ENCODE peak calls at places on chromosomes 1 and 21, in nine cellular contexts. R, H, V, J, Y, I, K, T and L are unnamed samples. For H3K27me3 and H3K9me3, the result is how much of the 10 kb centered on the place peaks cover.

GRCh38 chr21:33437140-33437539 is 33.9 kb downstream of the IFNGR2 start:
- DNase-seq in Y (no peak), T (no peak), R (no peak), V (no peak), K (no peak), J (no peak), H (no peak), I (no peak), L (no peak)

GRCh38 chr1:226754097-226754496 is 15.0 kb upstream of the ITPKB start:
- DNase-seq in R (no peak), Y (no peak), V (no peak), T (no peak), K (no peak), J (no peak), I (no peak), H (no peak), L (no peak)

GRCh38 chr1:7885513-7886298 is 32.8 kb upstream of the UTS2 start:
- DNase-seq in K (peak), R (no peak), Y (no peak), V (peak), T (no peak), J (no peak), I (peak), H (no peak), L (no peak)

GRCh38 chr1:171636141-171636540 is 14.1 kb downstream of the MYOCOS start:
- DNase-seq in J (no peak), K (no peak), H (no peak), R (no peak), V (no peak), I (no peak), T (peak), Y (no peak), L (no peak)

GRCh38 chr1:1540015-1540816 is at the start of gene TMEM240:
- DNase-seq in Y (peak), V (peak), J (peak), K (peak), I (peak), R (peak), H (no peak), T (peak), L (peak)

GRCh38 chr1:36134805-36135339 is 9.8 kb upstream of the COL8A2 start:
- DNase-seq in I (peak), T (peak), K (peak), R (peak), V (no peak), J (peak), Y (peak), H (no peak), L (no peak)

GRCh38 chr1:71565267-71565666 is 484.4 kb upstream of the ZRANB2 start:
- DNase-seq in R (no peak), T (no peak), K (no peak), H (no peak), I (no peak), J (no peak), Y (peak), V (peak), L (no peak)

GRCh38 chr1:151135433-151136385 is 10.7 kb downstream of the SEMA6C start:
- DNase-seq in H (no peak), V (no peak), T (no peak), J (peak), Y (no peak), R (no peak), K (no peak), I (no peak), L (no peak)

GRCh38 chr1:234960722-234961467 is 167.7 kb downstream of the TOMM20 start:
- DNase-seq in Y (no peak), I (no peak), T (no peak), H (peak), K (no peak), V (no peak), J (no peak), R (no peak), L (no peak)

GRCh38 chr1:175166746-175167145 is 25.8 kb downstream of the KIAA0040 start:
- DNase-seq in I (no peak), R (no peak), Y (no peak), T (no peak), K (no peak), V (no peak), H (no peak), J (no peak), L (no peak)

GRCh38 chr1:107795471-107795870 is 169.5 kb downstream of the VAV3 start:
- DNase-seq in H (no peak), Y (no peak), T (no peak), R (no peak), K (no peak), V (no peak), J (no peak), I (no peak), L (no peak)

GRCh38 chr1:42806593-42806992 is 10.3 kb upstream of the ERMAP start:
- DNase-seq in H (no peak), K (no peak), Y (no peak), V (no peak), T (no peak), R (no peak), I (no peak), J (no peak), L (no peak)

GRCh38 chr21:28148400-28149064 is 844.1 kb downstream of the LTN1 start:
- DNase-seq in H (no peak), R (no peak), V (no peak), K (no peak), I (no peak), Y (peak), T (no peak), J (no peak), L (no peak)

GRCh38 chr1:245788269-245788668 is 633.5 kb downstream of the KIF26B start:
- DNase-seq in J (no peak), K (peak), V (no peak), H (no peak), R (no peak), T (no peak), I (no peak), Y (peak), L (no peak)

GRCh38 chr1:43552813-43553212 is 22.1 kb downstream of the PTPRF start:
- DNase-seq in J (no peak), Y (peak), K (peak), I (no peak), T (no peak), R (no peak), H (no peak), V (no peak), L (no peak)

GRCh38 chr1:169368406-169368769 is 393 bp downstream of the BLZF1 start:
- DNase-seq in J (peak), V (no peak), I (no peak), Y (no peak), H (no peak), R (no peak), K (no peak), T (peak), L (no peak)

GRCh38 chr1:2404142-2404889 is 8.0 kb downstream of the PEX10 start:
- DNase-seq in Y (peak), T (no peak), R (no peak), V (no peak), J (no peak), H (no peak), K (no peak), I (no peak), L (no peak)

GRCh38 chr21:14620152-14620551 is 74.0 kb upstream of the SAMSN1 start:
- DNase-seq in R (no peak), T (no peak), J (no peak), Y (no peak), H (no peak), V (no peak), I (no peak), K (no peak), L (no peak)

GRCh38 chr1:180482425-180483275 is 19.7 kb downstream of the ACBD6 start:
- DNase-seq in H (no peak), J (peak), R (peak), T (peak), V (no peak), I (no peak), Y (peak), K (no peak), L (no peak)

GRCh38 chr1:87227651-87228050 is 101.0 kb upstream of the LMO4 start:
- DNase-seq in H (no peak), J (no peak), K (no peak), T (no peak), I (no peak), Y (no peak), R (no peak), V (no peak), L (no peak)

GRCh38 chr1:201708085-201708512 is 120.9 kb upstream of the IPO9 start:
- DNase-seq in J (no peak), V (no peak), T (no peak), K (peak), I (no peak), Y (peak), H (peak), R (no peak), L (no peak)

GRCh38 chr1:54528613-54529012 is 19.4 kb upstream of the ACOT11 start:
- DNase-seq in J (no peak), R (no peak), T (no peak), K (no peak), I (no peak), Y (no peak), H (no peak), V (no peak), L (no peak)

GRCh38 chr1:18926315-18927081 is 24.1 kb upstream of the ALDH4A1 start:
- DNase-seq in J (no peak), H (no peak), T (no peak), V (peak), R (no peak), I (peak), K (peak), Y (peak), L (peak)

DNA sequence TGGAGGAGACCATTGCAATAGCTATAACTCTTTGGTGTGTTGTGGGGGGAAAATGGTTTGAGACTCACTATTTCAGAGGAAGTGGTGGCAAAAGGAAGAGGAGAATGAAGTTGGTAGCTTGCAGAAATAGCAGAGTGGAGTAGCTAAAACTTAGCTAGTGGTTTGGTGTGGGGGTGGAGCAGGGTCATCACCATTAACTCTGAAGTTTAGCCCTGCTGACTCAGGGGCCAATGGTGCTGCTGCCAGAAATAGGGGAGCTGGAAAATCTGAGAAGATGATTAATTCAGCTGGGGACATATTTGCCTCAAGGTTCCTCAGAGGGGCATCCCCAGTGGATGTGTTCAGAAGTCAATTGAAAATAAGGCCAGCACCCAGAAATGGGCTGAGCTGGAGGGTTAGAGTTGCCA is 65.4 kb downstream of the RUNX1 start:
- DNase-seq in R (no peak), V (no peak), K (no peak), H (no peak), J (no peak), I (no peak), T (no peak), Y (peak), L (no peak)
- H3K27ac ChIP-seq in R (no peak), V (no peak), K (no peak), H (no peak), J (peak), I (peak), T (no peak), Y (peak), L (peak)

GRCh38 chr1:111793896-111794295 is 38.2 kb downstream of the DDX20 start:
- DNase-seq in T (no peak), R (no peak), V (no peak), J (no peak), K (no peak), Y (no peak), H (no peak), I (no peak), L (no peak)
- H3K27me3 ChIP-seq in T (under half), R (under half), V (under half), J (under half), K (under half), Y (under half), H (under half), I (under half), L (under half)

GRCh38 chr1:4695241-4695640 is 40.8 kb downstream of the AJAP1 start:
- DNase-seq in I (no peak), K (no peak), H (no peak), T (no peak), J (no peak), R (no peak), Y (no peak), V (no peak), L (no peak)
- H3K9me3 ChIP-seq in I (under half), K (under half), H (under half), T (under half), J (under half), R (under half), Y (under half), V (under half), L (under half)

GRCh38 chr1:84019217-84019616 is 20.3 kb upstream of the TTLL7 start:
- DNase-seq in H (no peak), V (no peak), T (no peak), I (no peak), R (no peak), K (no peak), Y (no peak), J (no peak), L (no peak)

GRCh38 chr1:84012018-84012417 is 13.1 kb upstream of the TTLL7 start:
- DNase-seq in V (no peak), K (no peak), J (no peak), Y (no peak), H (no peak), I (no peak), T (no peak), R (no peak), L (no peak)

GRCh38 chr1:84008631-84009030 is 9.7 kb upstream of the TTLL7 start:
- DNase-seq in J (no peak), H (no peak), V (no peak), I (no peak), Y (no peak), T (no peak), R (no peak), K (no peak), L (no peak)

GRCh38 chr1:84013708-84014107 is 14.8 kb upstream of the TTLL7 start:
- DNase-seq in I (no peak), H (no peak), Y (no peak), J (no peak), V (no peak), T (no peak), R (no peak), K (no peak), L (no peak)
- H3K27ac ChIP-seq in I (no peak), H (no peak), Y (no peak), J (no peak), V (no peak), T (no peak), R (no peak), K (no peak), L (no peak)

DNA sequence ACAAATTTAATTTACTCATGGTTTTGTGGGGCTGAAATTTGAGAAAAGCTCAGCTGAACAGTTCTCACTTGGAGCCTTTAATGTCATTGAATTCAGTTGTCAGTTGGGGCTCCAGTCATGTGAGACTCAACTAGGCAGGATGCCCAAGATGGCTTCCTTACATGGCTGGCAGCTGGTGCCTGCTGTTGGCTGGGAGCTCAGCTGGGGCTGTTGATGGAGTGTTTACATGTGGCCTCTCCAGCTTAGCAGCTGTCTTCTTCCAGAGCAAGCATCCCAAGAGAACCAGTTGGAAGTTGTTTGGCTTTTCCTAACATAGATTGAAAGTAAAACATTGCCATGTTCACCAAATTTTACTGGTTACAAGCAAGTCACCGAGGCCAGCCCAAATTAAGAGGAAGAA is 81.8 kb upstream of the KCNA3 start:
- DNase-seq in I (no peak), R (no peak), J (no peak), K (no peak), H (no peak), Y (peak), T (no peak), V (peak), L (no peak)
- H3K27me3 ChIP-seq in I (under half), R (under half), J (under half), K (under half), H (under half), Y (under half), T (under half), V (under half), L (under half)

GRCh38 chr1:4328402-4329071 is 325.9 kb upstream of the AJAP1 start:
- DNase-seq in I (no peak), Y (no peak), K (no peak), R (no peak), H (no peak), T (no peak), V (no peak), J (no peak), L (no peak)
- H3K9me3 ChIP-seq in I (under half), Y (under half), K (under half), R (under half), H (under half), T (under half), V (under half), J (under half), L (under half)

GRCh38 chr1:153537376-153537730 is 1.6 kb upstream of the S100A6 start:
- DNase-seq in K (no peak), T (no peak), R (no peak), Y (no peak), J (no peak), V (no peak), H (no peak), I (no peak), L (no peak)

GRCh38 chr1:153538315-153538821 is 2.4 kb downstream of the S100A5 start:
- DNase-seq in Y (no peak), V (peak), H (no peak), T (peak), I (peak), R (no peak), J (peak), K (no peak), L (no peak)

GRCh38 chr1:153541641-153542569 is 1.2 kb upstream of the S100A5 start:
- DNase-seq in H (no peak), T (no peak), Y (no peak), V (no peak), K (no peak), I (peak), J (no peak), R (no peak), L (no peak)

GRCh38 chr1:153540394-153541361 is at the start of gene S100A5:
- DNase-seq in K (no peak), V (no peak), I (peak), H (no peak), Y (peak), T (no peak), J (no peak), R (no peak), L (peak)

GRCh38 chr1:153539395-153540093 is 1.2 kb downstream of the S100A5 start:
- DNase-seq in T (no peak), K (no peak), V (no peak), R (no peak), Y (no peak), I (peak), J (no peak), H (no peak), L (no peak)
- H3K27ac ChIP-seq in T (no peak), K (no peak), V (no peak), R (no peak), Y (no peak), I (no peak), J (no peak), H (peak), L (peak)

DNA sequence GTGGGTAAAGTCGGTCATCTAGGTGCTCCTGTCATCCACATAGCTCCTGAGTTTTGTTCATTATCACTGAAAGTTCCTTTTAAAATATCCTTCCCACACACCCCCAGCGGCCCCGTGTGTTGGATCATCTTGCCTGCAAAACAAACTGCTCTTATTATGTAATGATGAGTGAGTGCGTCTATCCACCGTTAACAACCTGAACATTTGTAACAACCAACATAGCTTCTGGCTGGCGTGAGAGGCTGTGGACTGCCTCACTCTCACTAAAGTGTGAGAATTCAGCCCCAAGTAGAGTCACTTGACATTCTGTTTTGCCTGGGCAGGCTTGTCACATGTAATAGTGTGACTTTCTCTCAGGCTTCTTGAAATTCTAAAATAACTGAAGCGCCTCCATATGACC is 14.5 kb upstream of the KCNA2 start:
- DNase-seq in J (no peak), T (peak), R (no peak), I (no peak), K (no peak), V (no peak), H (peak), Y (no peak), L (no peak)
- H3K27me3 ChIP-seq in J (under half), T (half or more), R (under half), I (under half), K (under half), V (under half), H (under half), Y (under half), L (under half)

DNA sequence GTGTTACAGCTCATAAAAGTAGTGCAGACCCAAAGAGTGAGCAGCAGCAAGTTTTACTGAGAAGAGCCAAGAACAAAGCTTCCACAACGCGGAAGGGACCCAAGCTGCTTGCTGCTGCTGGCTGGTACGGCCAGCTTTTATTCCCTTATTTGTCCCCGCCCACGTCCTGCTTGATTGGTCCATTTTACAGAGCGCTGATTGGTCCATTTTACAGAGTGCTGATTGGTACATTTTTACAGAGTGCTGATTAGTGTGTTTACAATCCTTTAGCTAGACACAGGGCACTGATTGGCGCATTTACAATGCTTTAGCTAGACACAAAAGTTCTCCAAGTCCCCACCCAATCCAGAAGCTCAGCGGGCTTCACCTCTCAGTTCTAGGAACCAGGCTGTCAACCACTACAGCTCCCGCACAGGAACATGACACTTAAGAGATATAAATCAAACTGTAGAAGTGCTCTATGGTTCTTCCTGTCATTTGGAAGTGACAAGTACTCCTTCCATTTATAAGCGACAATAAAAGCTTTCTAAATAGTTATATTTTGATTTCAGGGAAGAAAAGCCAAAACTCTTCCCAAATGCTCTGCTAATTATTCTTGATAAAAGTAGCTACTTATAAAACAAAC is 28.5 kb downstream of the RNF115 start:
- DNase-seq in R (no peak), H (no peak), V (no peak), T (no peak), Y (no peak), I (no peak), K (no peak), J (no peak), L (no peak)
- H3K9me3 ChIP-seq in R (under half), H (under half), V (under half), T (under half), Y (under half), I (under half), K (under half), J (under half), L (under half)